ENCODE peak calls at places on chromosomes 3 and 15, in five cellular contexts. H is caudate nucleus; N is HS-27A; F is neural crest cell; J is stimulated activated CD4-positive, alpha-beta T cell treated with anti-CD3 and anti-CD28 coated beads, Interleukin-4, amount 100 ng/mL, for 24 hours. E is an unnamed sample.

GRCh38 chr15:33234019-33234418 is 39.5 kb upstream of the FMN1 start:
- DNase-seq in H (no peak), N (no peak), F (peak), J (no peak), E (no peak)

GRCh38 chr3:46091046-46091445 is 63.8 kb upstream of the XCR1 start:
- DNase-seq in H (no peak), N (no peak), F (no peak), J (no peak), E (no peak)

GRCh38 chr15:69863446-69863845 is 234.3 kb downstream of the TLE3 start:
- DNase-seq in H (no peak), N (no peak), F (no peak), J (no peak), E (no peak)

GRCh38 chr3:44825264-44825925 is 36.3 kb upstream of the TMEM42 start:
- DNase-seq in H (no peak), N (no peak), F (no peak), J (no peak), E (no peak)

GRCh38 chr15:52090193-52090592 is 22.4 kb downstream of the BCL2L10 start:
- DNase-seq in H (no peak), N (no peak), F (no peak), J (no peak), E (no peak)

GRCh38 chr15:62601779-62602540 is 436.9 kb upstream of the C2CD4B start:
- DNase-seq in H (no peak), N (no peak), F (no peak), J (no peak), E (no peak)

GRCh38 chr3:119239421-119239820 is 1.3 kb downstream of the B4GALT4 start:
- DNase-seq in H (no peak), N (no peak), F (no peak), J (no peak), E (no peak)

GRCh38 chr3:177478170-177478859 is 281.0 kb upstream of the TBL1XR1 start:
- DNase-seq in H (no peak), N (peak), F (no peak), J (no peak), E (no peak)

GRCh38 chr15:75028991-75029377 is 5.6 kb downstream of the PPCDC start:
- DNase-seq in H (no peak), N (no peak), F (no peak), J (no peak), E (no peak)

GRCh38 chr15:60390931-60391501 is 6.8 kb downstream of the ANXA2 start:
- DNase-seq in H (no peak), N (peak), F (no peak), J (no peak), E (no peak)

GRCh38 chr3:129112308-129113052 is 9.1 kb downstream of the RAB43 start:
- DNase-seq in H (no peak), N (no peak), F (no peak), J (peak), E (peak)

GRCh38 chr3:45143673-45144670 is 2.2 kb downstream of the CDCP1 start:
- DNase-seq in H (no peak), N (no peak), F (no peak), J (no peak), E (no peak)

GRCh38 chr3:48997714-48998637 is 7.9 kb downstream of the P4HTM start:
- DNase-seq in H (peak), N (no peak), F (peak), J (no peak), E (no peak)

GRCh38 chr15:33068007-33068441 is 126.5 kb downstream of the FMN1 start:
- DNase-seq in H (no peak), N (no peak), F (no peak), J (no peak), E (no peak)

GRCh38 chr15:68211656-68212320 is 6.7 kb upstream of the CALML4 start:
- DNase-seq in H (no peak), N (no peak), F (no peak), J (no peak), E (no peak)

GRCh38 chr3:174859756-174860155 is 622 bp downstream of the NAALADL2 start:
- DNase-seq in H (no peak), N (no peak), F (no peak), J (no peak), E (no peak)

GRCh38 chr3:192186508-192186907 is 540.8 kb downstream of the FGF12 start:
- DNase-seq in H (no peak), N (no peak), F (no peak), J (no peak), E (no peak)

GRCh38 chr3:117763561-117763960 is 1054.0 kb downstream of the TUSC7 start:
- DNase-seq in H (no peak), N (no peak), F (no peak), J (no peak), E (no peak)

GRCh38 chr3:183583331-183584245 is 28.1 kb upstream of the KLHL6 start:
- DNase-seq in H (no peak), N (no peak), F (no peak), J (no peak), E (no peak)

GRCh38 chr15:65100427-65100826 is 14.6 kb downstream of the UBAP1L start:
- DNase-seq in H (no peak), N (no peak), F (no peak), J (no peak), E (no peak)

GRCh38 chr3:71504250-71505036 is 79.1 kb downstream of the FOXP1 start:
- DNase-seq in H (no peak), N (peak), F (no peak), J (peak), E (no peak)